ENCODE peak calls at places on chromosomes 1 and 21, in nine cellular contexts. C is PC-3; K is cardiac muscle cell; O is CD8-positive, alpha-beta T cell; B is PC-9; N is SJSA1; Y is vagina; D is stomach; I is mammary epithelial cell. Q is an unnamed sample.
A peak's percentile ranks its signal among the peaks of the same experiment; 100 is the strongest.

GRCh38 chr1:231757101-231757404 is 130.5 kb downstream of the DISC1 start:
- DNase-seq in B (no peak), N (no peak), Y (no peak), K (no peak), O (no peak), C (no peak), D (no peak), I (no peak), Q (no peak)

GRCh38 chr1:2381741-2382620 is 9.4 kb downstream of the MORN1 start:
- DNase-seq in K (peak; percentile 88), O (peak; percentile 59), B (peak; percentile 47), Y (no peak), C (peak; percentile 91), N (peak; percentile 88), I (peak; percentile 55), D (peak; percentile 83), Q (peak; percentile 63)

GRCh38 chr1:38004284-38005101 is 821 bp downstream of the FHL3 start:
- DNase-seq in I (no peak), O (no peak), B (no peak), N (no peak), K (peak; percentile 30), Y (peak; percentile 96), D (no peak), C (no peak), Q (no peak)

GRCh38 chr1:184854456-184855180 is 100.0 kb upstream of the EDEM3 start:
- DNase-seq in O (no peak), C (no peak), N (no peak), I (no peak), K (peak; percentile 51), D (no peak), Y (no peak), B (no peak), Q (no peak)

GRCh38 chr1:149916193-149916926 is 1.3 kb downstream of the SV2A start:
- DNase-seq in K (no peak), D (no peak), O (no peak), N (no peak), B (no peak), Y (no peak), C (no peak), I (no peak), Q (no peak)

GRCh38 chr1:156465747-156466365 is 34.7 kb downstream of the MEF2D start:
- DNase-seq in D (no peak), C (no peak), N (no peak), K (no peak), O (no peak), I (no peak), Y (no peak), B (peak; percentile 18), Q (no peak)

GRCh38 chr21:37796011-37796410 is 120.2 kb downstream of the KCNJ6 start:
- DNase-seq in D (no peak), I (no peak), B (no peak), C (peak; percentile 16), N (no peak), O (no peak), Y (no peak), K (no peak), Q (no peak)

GRCh38 chr1:155938220-155938627 is 3.2 kb upstream of the RXFP4 start:
- DNase-seq in I (peak; percentile 67), B (peak; percentile 60), C (peak; percentile 86), D (no peak), O (no peak), Y (no peak), N (no peak), K (peak; percentile 79), Q (peak; percentile 53)

GRCh38 chr21:44817506-44817880 is 369 bp downstream of the SUMO3 start:
- DNase-seq in D (peak; percentile 94), B (no peak), O (peak; percentile 85), Y (no peak), C (peak; percentile 92), I (peak; percentile 83), N (peak; percentile 89), K (peak; percentile 93), Q (peak; percentile 93)

GRCh38 chr1:100344774-100345173 is 7.5 kb upstream of the CDC14A start:
- DNase-seq in I (no peak), K (no peak), O (no peak), Y (no peak), B (no peak), N (no peak), C (no peak), D (no peak), Q (no peak)

GRCh38 chr1:20589331-20590312 is 725 bp downstream of the CDA start:
- DNase-seq in B (no peak), O (no peak), N (no peak), D (no peak), Y (no peak), C (no peak), K (peak; percentile 64), I (no peak), Q (no peak)

GRCh38 chr1:180053594-180054567 is 99.3 kb downstream of the CEP350 start:
- DNase-seq in N (no peak), D (no peak), O (no peak), Y (no peak), B (no peak), K (peak; percentile 63), C (no peak), I (no peak), Q (no peak)
- H3K27ac ChIP-seq in N (no peak overlapping the region), D (no peak overlapping the region), O (no peak overlapping the region), Y (no peak overlapping the region), B (no peak overlapping the region), K (no peak overlapping the region), C (no peak overlapping the region), I (no peak overlapping the region), Q (no peak overlapping the region)

GRCh38 chr21:32237021-32237420 is 41.8 kb downstream of the MIS18A start:
- DNase-seq in Y (no peak), O (no peak), D (no peak), K (no peak), I (no peak), C (no peak), B (no peak), N (no peak), Q (no peak)

GRCh38 chr21:32245971-32246370 is 32.9 kb downstream of the MIS18A start:
- DNase-seq in N (no peak), Y (no peak), B (no peak), I (no peak), K (no peak), D (no peak), O (no peak), C (no peak), Q (no peak)

GRCh38 chr21:32241434-32241785 is 37.4 kb downstream of the MIS18A start:
- DNase-seq in N (no peak), B (no peak), C (no peak), Y (no peak), D (no peak), I (no peak), K (no peak), O (no peak), Q (no peak)

GRCh38 chr21:32238063-32238462 is 40.8 kb downstream of the MIS18A start:
- DNase-seq in I (no peak), O (no peak), B (no peak), Y (no peak), C (no peak), K (no peak), D (no peak), N (no peak), Q (no peak)

GRCh38 chr21:32240708-32241433 is 38.0 kb downstream of the MIS18A start:
- DNase-seq in Y (no peak), C (no peak), N (no peak), D (no peak), B (no peak), I (no peak), K (peak; percentile 23), O (no peak), Q (no peak)
- H3K4me3 ChIP-seq in Y (no peak overlapping the region), C (no peak overlapping the region), N (no peak overlapping the region), D (no peak overlapping the region), B (no peak overlapping the region), I (no peak overlapping the region), K (no peak overlapping the region), O (no peak overlapping the region), Q (no peak overlapping the region)

GRCh38 chr1:44407430-44408180 is 2.5 kb downstream of the RNF220 start:
- DNase-seq in O (no peak), N (no peak), I (no peak), Y (no peak), D (no peak), B (no peak), K (no peak), C (no peak), Q (no peak)

GRCh38 chr1:44408181-44409018 is 3.3 kb downstream of the RNF220 start:
- DNase-seq in N (no peak), K (peak; percentile 16), C (no peak), D (no peak), I (no peak), O (no peak), B (no peak), Y (no peak), Q (no peak)

GRCh38 chr1:44409019-44409602 is 4.1 kb downstream of the RNF220 start:
- DNase-seq in O (no peak), C (no peak), Y (no peak), N (no peak), I (no peak), D (no peak), K (no peak), B (no peak), Q (no peak)

GRCh38 chr1:44411861-44412260 is 6.8 kb downstream of the RNF220 start:
- DNase-seq in C (no peak), D (no peak), K (peak; percentile 42), O (no peak), B (no peak), N (no peak), Y (no peak), I (no peak), Q (no peak)

DNA sequence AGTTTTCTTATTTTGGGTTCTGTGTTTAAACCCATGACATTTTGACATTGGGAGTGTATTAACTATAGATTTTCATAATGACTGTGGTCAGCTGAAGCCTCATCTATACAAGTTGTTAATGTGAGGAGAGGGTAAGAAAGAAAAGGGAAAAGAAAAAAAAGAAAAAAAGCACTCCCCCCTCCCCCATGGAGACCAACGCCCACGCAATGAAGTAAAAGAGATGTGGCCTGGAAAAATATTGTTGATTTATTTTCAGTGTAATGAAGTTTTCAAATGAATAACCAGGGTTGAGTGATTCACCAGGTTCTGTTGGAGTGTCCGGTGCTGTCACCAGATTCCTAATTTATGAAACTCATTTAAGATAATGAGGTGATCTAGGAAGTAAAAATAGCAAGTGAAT is 4.7 kb downstream of the RNF220 start:
- DNase-seq in B (no peak), Y (no peak), I (no peak), C (no peak), O (no peak), K (no peak), D (no peak), N (no peak), Q (no peak)
- H3K27ac ChIP-seq in B (no peak overlapping the region), Y (no peak overlapping the region), I (no peak overlapping the region), C (no peak overlapping the region), O (no peak overlapping the region), K (no peak overlapping the region), D (no peak overlapping the region), N (no peak overlapping the region), Q (no peak overlapping the region)

DNA sequence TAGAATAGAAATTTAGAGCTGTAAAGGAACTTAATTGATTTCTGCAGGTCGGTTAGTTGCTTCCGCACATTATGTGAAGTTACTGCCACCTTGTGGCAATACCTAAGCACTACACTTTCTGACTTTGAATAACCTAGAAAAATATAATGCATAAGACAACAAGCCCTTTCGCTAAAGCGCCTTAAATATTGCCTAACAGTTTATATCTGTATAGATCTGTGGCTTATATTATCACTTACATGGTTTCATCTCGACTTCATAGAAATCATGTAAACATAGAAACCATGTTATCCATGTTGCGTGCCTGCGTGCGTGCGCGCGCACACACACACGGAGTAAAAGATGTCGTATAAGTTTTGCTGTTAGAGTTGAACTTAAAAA is 10.9 kb upstream of the IFI16 start:
- DNase-seq in N (peak; percentile 56), K (peak; percentile 72), D (no peak), I (peak; percentile 50), Y (no peak), O (no peak), C (peak; percentile 80), B (peak; percentile 35), Q (peak; percentile 71)
- H3K4me3 ChIP-seq in N (peak overlapping the region; percentile 39), K (peak overlapping the region; percentile 46), D (peak overlapping the region; percentile 35), I (peak overlapping the region; percentile 52), Y (peak overlapping the region; percentile 49), O (no peak overlapping the region), C (peak overlapping the region; percentile 61), B (no peak overlapping the region), Q (no peak overlapping the region)